ENCODE peak calls at places on chromosome 1, in four cellular contexts. Y is K562, R is HCT116, G is HepG2. U is an unnamed sample.

GRCh38 chr1:6634278-6635052 is 9.8 kb downstream of the THAP3 start:
- DNase-seq in Y (peak), R (no peak), G (peak), U (no peak)

GRCh38 chr1:11012260-11013159 is at the start of gene TARDBP:
- DNase-seq in R (peak), G (peak), Y (peak), U (peak)

GRCh38 chr1:18927082-18927653 is 24.8 kb upstream of the ALDH4A1 start:
- DNase-seq in R (no peak), G (no peak), Y (no peak), U (no peak)

GRCh38 chr1:13550663-13551062 is 33.0 kb upstream of the PDPN start:
- DNase-seq in G (no peak), Y (no peak), R (no peak), U (no peak)

GRCh38 chr1:41776896-41777431 is 141.8 kb downstream of the HIVEP3 start:
- DNase-seq in Y (no peak), R (no peak), G (no peak), U (no peak)

GRCh38 chr1:209675567-209676154 is 449 bp downstream of the G0S2 start:
- DNase-seq in G (no peak), Y (no peak), R (no peak), U (no peak)

GRCh38 chr1:71698186-71698585 is 584.2 kb downstream of the NEGR1 start:
- DNase-seq in Y (no peak), R (no peak), G (no peak), U (no peak)

GRCh38 chr1:117135329-117135728 is 13.8 kb upstream of the TRIM45 start:
- DNase-seq in R (no peak), G (no peak), Y (no peak), U (no peak)

GRCh38 chr1:101781437-101781836 is 215.3 kb downstream of the OLFM3 start:
- DNase-seq in Y (no peak), G (no peak), R (no peak), U (no peak)

GRCh38 chr1:32247983-32248889 is 1.2 kb downstream of the FAM167B start:
- DNase-seq in Y (peak), R (no peak), G (peak), U (no peak)

GRCh38 chr1:32249831-32250525 is 1.1 kb upstream of the LCK start:
- DNase-seq in Y (peak), R (no peak), G (peak), U (no peak)

GRCh38 chr1:32247452-32247851 is 430 bp downstream of the FAM167B start:
- DNase-seq in R (no peak), Y (no peak), G (no peak), U (no peak)

GRCh38 chr1:32250893-32251716 is at the start of gene LCK:
- DNase-seq in G (no peak), R (no peak), Y (no peak), U (no peak)

DNA sequence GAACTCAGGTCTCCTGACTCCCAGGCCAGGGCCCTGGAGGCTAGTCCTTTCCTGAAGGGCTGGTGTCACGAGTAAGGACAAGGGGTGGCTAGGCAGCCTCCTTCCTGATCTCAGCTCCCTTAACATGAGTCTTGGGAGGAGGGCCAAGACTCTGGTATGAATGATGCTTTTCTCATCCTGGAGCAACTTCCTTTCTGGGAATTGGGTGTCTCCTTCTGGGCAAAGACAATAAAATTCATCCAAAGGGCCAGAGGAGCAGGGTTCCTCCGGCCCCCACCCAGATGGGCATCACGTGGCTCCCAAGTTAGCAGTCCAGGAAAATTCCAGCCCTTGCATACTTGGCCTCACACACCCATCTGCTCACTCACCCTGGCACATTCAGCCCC is at the start of gene FAM167B:
- DNase-seq in G (no peak), R (no peak), Y (no peak), U (no peak)
- TF ChIP-seq CTCF in G (no peak), R (no peak), Y (no peak), U (no peak)

GRCh38 chr1:165371588-165372235 is 15.2 kb upstream of the LMX1A start:
- DNase-seq in G (no peak), R (no peak), Y (no peak), U (no peak)

GRCh38 chr1:165376811-165377153 is 20.3 kb upstream of the LMX1A start:
- DNase-seq in Y (no peak), R (no peak), G (no peak), U (no peak)

GRCh38 chr1:165376041-165376810 is 19.7 kb upstream of the LMX1A start:
- DNase-seq in R (no peak), G (no peak), Y (peak), U (no peak)

DNA sequence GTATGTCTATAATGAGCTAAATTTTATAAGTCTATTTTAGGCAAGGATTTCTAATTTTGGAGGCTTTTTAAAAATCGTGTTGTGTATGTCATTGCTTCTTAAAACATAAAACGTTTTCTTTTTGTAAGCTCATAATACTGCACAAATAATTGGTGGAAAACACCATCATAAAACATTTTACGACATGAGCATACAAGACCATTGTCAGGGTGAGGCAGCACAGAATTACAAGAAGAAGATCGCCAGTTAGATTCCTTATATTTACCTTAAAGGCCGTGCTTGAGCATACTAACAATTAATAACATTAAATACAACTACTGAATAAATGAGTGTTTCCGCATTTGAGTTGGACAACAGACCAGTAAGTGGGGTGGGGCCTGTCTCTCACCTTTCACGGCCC is 19.1 kb upstream of the LMX1A start:
- DNase-seq in R (no peak), G (no peak), Y (no peak), U (no peak)
- H3K27ac ChIP-seq in R (no peak), G (no peak), Y (no peak), U (no peak)

DNA sequence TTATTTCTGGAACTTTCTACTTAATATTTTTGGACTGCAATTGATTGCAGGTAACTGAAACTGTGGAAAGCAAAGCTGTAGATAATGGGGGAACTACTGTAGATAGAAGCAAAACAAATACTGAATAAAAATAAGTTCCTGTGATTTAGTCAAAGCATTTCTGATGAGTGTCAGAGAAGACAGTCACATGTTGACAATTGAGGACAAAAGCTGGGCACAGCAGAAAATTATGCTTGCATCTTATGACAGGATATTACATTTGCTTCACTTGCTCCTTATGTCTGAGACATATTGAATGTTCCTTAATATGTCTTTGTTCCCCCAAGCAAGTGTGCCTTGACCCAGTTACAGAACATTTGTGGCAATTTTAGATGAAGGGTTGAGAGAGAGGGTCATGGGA is 525.9 kb upstream of the B3GALT2 start:
- DNase-seq in Y (no peak), G (no peak), R (no peak), U (no peak)
- TF ChIP-seq TCF7L2 in Y (no peak), G (no peak), R (no peak), U (no peak)

GRCh38 chr1:212149566-212149965 is 114.0 kb downstream of the DTL start:
- DNase-seq in Y (no peak), G (no peak), R (no peak), U (no peak)

GRCh38 chr1:212155219-212155618 is 119.7 kb downstream of the DTL start:
- DNase-seq in Y (no peak), G (no peak), R (no peak), U (no peak)

GRCh38 chr1:212153635-212154034 is 118.1 kb downstream of the DTL start:
- DNase-seq in G (no peak), R (no peak), Y (peak), U (no peak)

GRCh38 chr1:212152869-212153268 is 117.3 kb downstream of the DTL start:
- DNase-seq in R (no peak), G (no peak), Y (no peak), U (no peak)

DNA sequence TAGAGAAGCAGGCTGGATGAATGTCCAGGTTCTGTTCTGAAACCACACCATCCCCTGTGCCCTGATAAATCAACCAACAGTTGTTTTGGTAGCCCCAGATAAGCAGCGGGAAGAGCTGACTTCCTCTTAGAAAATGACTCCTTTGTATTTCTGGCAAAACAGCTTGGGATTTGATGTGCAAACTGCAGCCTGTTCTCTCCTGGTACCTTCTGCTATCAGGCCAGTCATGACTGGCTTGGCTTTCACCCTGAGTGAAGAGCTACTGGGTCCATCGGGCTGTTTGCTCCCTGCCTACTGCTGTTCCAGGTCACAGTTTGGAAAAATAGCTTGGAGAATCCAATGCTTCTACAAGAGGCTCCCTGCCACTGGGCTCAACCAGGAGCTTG is 116.8 kb downstream of the DTL start:
- DNase-seq in R (no peak), Y (peak), G (no peak), U (no peak)
- TF ChIP-seq CTCF in R (no peak), Y (no peak), G (no peak), U (no peak)